ENCODE peak calls at places on chromosomes 6 and 20, in five cellular contexts. P is NT2/D1, V is cardiac fibroblast, S is psoas muscle, A is amniotic epithelial cell. R is an unnamed sample.

GRCh38 chr20:37773260-37773825 is 79.5 kb downstream of the CTNNBL1 start:
- DNase-seq in A (no peak), P (no peak), S (no peak), V (no peak), R (no peak)

GRCh38 chr20:13458860-13459451 is 179.8 kb downstream of the TASP1 start:
- DNase-seq in S (no peak), P (peak), V (peak), A (peak), R (peak)

GRCh38 chr6:159601211-159601610 is 91.8 kb downstream of the SOD2 start:
- DNase-seq in P (no peak), V (no peak), S (no peak), A (no peak), R (no peak)

GRCh38 chr6:24905485-24905884 is 30.3 kb downstream of the RIPOR2 start:
- DNase-seq in A (no peak), V (no peak), P (no peak), S (no peak), R (no peak)

GRCh38 chr6:24480705-24481104 is 8.7 kb downstream of the GPLD1 start:
- DNase-seq in V (no peak), A (no peak), S (no peak), P (no peak), R (no peak)

GRCh38 chr6:158399040-158399700 is 86.9 kb downstream of the TULP4 start:
- DNase-seq in V (no peak), S (no peak), P (no peak), A (peak), R (no peak)

GRCh38 chr6:21596379-21597242 is 3.1 kb downstream of the SOX4 start:
- DNase-seq in V (peak), S (peak), P (no peak), A (peak), R (peak)

GRCh38 chr6:142926494-142927273 is 18.3 kb downstream of the HIVEP2 start:
- DNase-seq in P (no peak), A (peak), S (peak), V (peak), R (peak)

GRCh38 chr6:49151033-49151432 is 312.0 kb downstream of the MMUT start:
- DNase-seq in S (peak), V (no peak), A (no peak), P (no peak), R (no peak)

GRCh38 chr6:12160350-12160749 is 129.8 kb upstream of the EDN1 start:
- DNase-seq in A (peak), S (no peak), P (no peak), V (peak), R (no peak)

GRCh38 chr6:151389640-151390275 is 1.6 kb downstream of the ZBTB2 start:
- DNase-seq in V (peak), S (peak), A (peak), P (no peak), R (peak)

GRCh38 chr6:3808189-3808588 is 41.0 kb upstream of the FAM50B start:
- DNase-seq in V (peak), A (no peak), S (no peak), P (no peak), R (no peak)

GRCh38 chr6:71908162-71908765 is 21.9 kb downstream of the RIMS1 start:
- DNase-seq in P (no peak), V (no peak), S (no peak), A (no peak), R (no peak)

GRCh38 chr20:50762045-50762422 is 30.7 kb downstream of the PARD6B start:
- DNase-seq in A (peak), S (no peak), V (peak), P (no peak), R (no peak)

GRCh38 chr6:29748391-29749352 is 25.4 kb downstream of the HLA-F start:
- DNase-seq in P (peak), V (peak), A (peak), S (peak), R (peak)

GRCh38 chr6:106611030-106611429 is 18.3 kb downstream of the RTN4IP1 start:
- DNase-seq in V (no peak), A (no peak), S (no peak), P (no peak), R (no peak)

GRCh38 chr6:53741417-53741816 is 53.4 kb upstream of the LRRC1 start:
- DNase-seq in S (no peak), P (no peak), V (peak), A (peak), R (no peak)

R was measured in H4.